ENCODE peak calls at places on chromosomes 4 and X, in ten cellular contexts. I is activated naive CD4-positive, alpha-beta T cell treated with anti-CD3 and anti-CD28 coated beads, Interleukin-2, amount 10 ng/mL, durations not matched to agents 7 days and 5 days; Z is NCI-H146; M is foreskin fibroblast; C is substantia nigra; O is ELR; B is cerebellum; U is coronary artery; P is lung microvascular endothelial cell; T is T follicular helper cell. R is an unnamed sample.

GRCh38 chr4:75232546-75232945 is 281.7 kb downstream of the RCHY1 start:
- DNase-seq in B (no peak), I (no peak), M (no peak), Z (no peak), U (no peak), T (no peak), P (no peak), O (no peak), C (no peak), R (no peak)

GRCh38 chrX:119726900-119727555 is 31.4 kb upstream of the SOWAHD start:
- DNase-seq in U (no peak), M (no peak), P (no peak), T (peak), O (peak), C (no peak), Z (no peak), I (peak), B (no peak), R (peak)

GRCh38 chrX:16745659-16746058 is 26.2 kb downstream of the SYAP1 start:
- DNase-seq in U (no peak), O (no peak), B (no peak), M (no peak), I (no peak), P (no peak), T (no peak), Z (no peak), C (no peak), R (no peak)

GRCh38 chr4:134544303-134544761 is 342.7 kb upstream of the PABPC4L start:
- DNase-seq in U (no peak), T (no peak), B (no peak), M (peak), O (peak), Z (peak), C (no peak), I (no peak), P (peak), R (peak)

GRCh38 chr4:143352052-143352451 is 15.4 kb downstream of the GAB1 start:
- DNase-seq in P (peak), Z (no peak), T (no peak), C (no peak), M (no peak), O (no peak), I (no peak), B (no peak), U (no peak), R (peak)

GRCh38 chr4:182093431-182093831 is 149.8 kb upstream of the TENM3 start:
- DNase-seq in M (no peak), U (no peak), T (no peak), O (peak), B (no peak), C (no peak), I (no peak), Z (no peak), P (no peak), R (no peak)

GRCh38 chr4:19711871-19712270 is 539.8 kb upstream of the SLIT2 start:
- DNase-seq in C (no peak), T (no peak), M (peak), O (peak), I (no peak), U (no peak), P (no peak), B (no peak), Z (no peak), R (no peak)

GRCh38 chrX:64176876-64177275 is 28.6 kb downstream of the AMER1 start:
- DNase-seq in M (no peak), O (no peak), P (no peak), U (no peak), I (no peak), B (no peak), C (no peak), Z (no peak), T (no peak), R (no peak)

GRCh38 chr4:40622913-40623312 is 6.8 kb downstream of the RBM47 start:
- DNase-seq in I (no peak), M (no peak), P (no peak), U (no peak), T (no peak), C (no peak), B (no peak), O (no peak), Z (no peak), R (no peak)

GRCh38 chrX:129653985-129654651 is 638 bp downstream of the APLN start:
- DNase-seq in P (peak), B (peak), U (peak), Z (peak), M (no peak), I (peak), C (no peak), O (peak), T (no peak), R (no peak)

GRCh38 chrX:54564942-54565341 is 34.9 kb downstream of the GNL3L start:
- DNase-seq in I (no peak), C (no peak), O (peak), T (no peak), P (no peak), Z (no peak), B (no peak), M (no peak), U (no peak), R (no peak)

GRCh38 chr4:37434469-37434868 is 189.9 kb downstream of the NWD2 start:
- DNase-seq in I (no peak), Z (no peak), U (no peak), O (peak), M (no peak), B (no peak), C (no peak), T (no peak), P (no peak), R (no peak)

GRCh38 chr4:123599920-123600394 is 203.4 kb downstream of the SPRY1 start:
- DNase-seq in Z (peak), T (peak), M (no peak), P (peak), O (peak), C (peak), I (peak), U (no peak), B (no peak), R (peak)

GRCh38 chrX:120763269-120763668 is 112.4 kb downstream of the CT47B1 start:
- DNase-seq in P (no peak), O (no peak), Z (no peak), U (no peak), C (no peak), B (no peak), M (no peak), T (no peak), I (no peak), R (no peak)

GRCh38 chr4:141686929-141687328 is 50.5 kb downstream of the IL15 start:
- DNase-seq in T (no peak), O (no peak), B (no peak), U (no peak), P (peak), Z (no peak), M (no peak), C (no peak), I (no peak), R (no peak)

GRCh38 chr4:1302159-1302558 is 12.5 kb downstream of the MAEA start:
- DNase-seq in P (no peak), O (no peak), Z (no peak), I (no peak), U (no peak), T (no peak), C (no peak), B (no peak), M (no peak), R (no peak)

GRCh38 chr4:141009931-141010330 is 123.3 kb downstream of the RNF150 start:
- DNase-seq in P (no peak), U (no peak), C (no peak), O (no peak), M (no peak), B (no peak), I (no peak), Z (no peak), T (no peak), R (peak)

GRCh38 chr4:156638332-156638731 is 333.3 kb downstream of the PDGFC start:
- DNase-seq in U (no peak), P (no peak), M (no peak), B (no peak), C (no peak), O (peak), Z (no peak), I (no peak), T (no peak), R (no peak)

GRCh38 chrX:125289920-125290319 is 29.8 kb upstream of the TEX13C start:
- DNase-seq in B (no peak), O (no peak), U (no peak), M (no peak), T (no peak), Z (no peak), P (no peak), C (no peak), I (no peak), R (no peak)